ENCODE peak calls at places on chromosomes 2 and 18, in eight cellular contexts. One of them, this sample, is unnamed.

GRCh38 chr2:150410809-150411208 is 76.7 kb downstream of the RND3 start:
- DNase-seq in T-helper 9 cell: no peak
- DNase-seq in SJSA1: peak
- DNase-seq in HTR-8/SVneo: peak
- DNase-seq in NCI-H1417: no peak
- DNase-seq in NCI-H1092: no peak
- DNase-seq in astrocyte: peak
- DNase-seq in activated gamma-delta T cell treated with Interleukin-2 at 50 U/mL for 16 hours: no peak
- DNase-seq in this sample: no peak

GRCh38 chr2:109438773-109439191 is 175.0 kb downstream of the SEPTIN10 start:
- DNase-seq in T-helper 9 cell: no peak
- DNase-seq in SJSA1: no peak
- DNase-seq in HTR-8/SVneo: no peak
- DNase-seq in NCI-H1417: no peak
- DNase-seq in NCI-H1092: peak
- DNase-seq in astrocyte: peak
- DNase-seq in activated gamma-delta T cell treated with Interleukin-2 at 50 U/mL for 16 hours: no peak
- DNase-seq in this sample: no peak

GRCh38 chr18:45370190-45371010 is 244.9 kb upstream of the SLC14A2 start:
- DNase-seq in T-helper 9 cell: no peak
- DNase-seq in SJSA1: no peak
- DNase-seq in HTR-8/SVneo: no peak
- DNase-seq in NCI-H1417: no peak
- DNase-seq in NCI-H1092: no peak
- DNase-seq in astrocyte: peak
- DNase-seq in activated gamma-delta T cell treated with Interleukin-2 at 50 U/mL for 16 hours: no peak
- DNase-seq in this sample: no peak

GRCh38 chr18:35376393-35376741 is 770 bp downstream of the ZNF396 start:
- DNase-seq in T-helper 9 cell: no peak
- DNase-seq in SJSA1: no peak
- DNase-seq in HTR-8/SVneo: no peak
- DNase-seq in NCI-H1417: peak
- DNase-seq in NCI-H1092: no peak
- DNase-seq in astrocyte: no peak
- DNase-seq in activated gamma-delta T cell treated with Interleukin-2 at 50 U/mL for 16 hours: no peak
- DNase-seq in this sample: peak

GRCh38 chr2:118266086-118266485 is 177.8 kb downstream of the INSIG2 start:
- DNase-seq in T-helper 9 cell: no peak
- DNase-seq in SJSA1: no peak
- DNase-seq in HTR-8/SVneo: no peak
- DNase-seq in NCI-H1417: no peak
- DNase-seq in NCI-H1092: no peak
- DNase-seq in astrocyte: peak
- DNase-seq in activated gamma-delta T cell treated with Interleukin-2 at 50 U/mL for 16 hours: no peak
- DNase-seq in this sample: no peak

GRCh38 chr18:36850527-36851201 is 21.7 kb downstream of the KIAA1328 start:
- DNase-seq in T-helper 9 cell: no peak
- DNase-seq in SJSA1: no peak
- DNase-seq in HTR-8/SVneo: peak
- DNase-seq in NCI-H1417: no peak
- DNase-seq in NCI-H1092: no peak
- DNase-seq in astrocyte: peak
- DNase-seq in activated gamma-delta T cell treated with Interleukin-2 at 50 U/mL for 16 hours: no peak
- DNase-seq in this sample: no peak

GRCh38 chr2:148391324-148391723 is 253.2 kb upstream of the EPC2 start:
- DNase-seq in T-helper 9 cell: no peak
- DNase-seq in SJSA1: no peak
- DNase-seq in HTR-8/SVneo: peak
- DNase-seq in NCI-H1417: no peak
- DNase-seq in NCI-H1092: no peak
- DNase-seq in astrocyte: peak
- DNase-seq in activated gamma-delta T cell treated with Interleukin-2 at 50 U/mL for 16 hours: no peak
- DNase-seq in this sample: no peak

GRCh38 chr2:71609958-71610357 is 156.6 kb downstream of the DYSF start:
- DNase-seq in T-helper 9 cell: no peak
- DNase-seq in SJSA1: peak
- DNase-seq in HTR-8/SVneo: peak
- DNase-seq in NCI-H1417: no peak
- DNase-seq in NCI-H1092: no peak
- DNase-seq in astrocyte: peak
- DNase-seq in activated gamma-delta T cell treated with Interleukin-2 at 50 U/mL for 16 hours: no peak
- DNase-seq in this sample: no peak

GRCh38 chr2:75113217-75113616 is 86.1 kb downstream of the TACR1 start:
- DNase-seq in T-helper 9 cell: no peak
- DNase-seq in SJSA1: no peak
- DNase-seq in HTR-8/SVneo: no peak
- DNase-seq in NCI-H1417: no peak
- DNase-seq in NCI-H1092: no peak
- DNase-seq in astrocyte: no peak
- DNase-seq in activated gamma-delta T cell treated with Interleukin-2 at 50 U/mL for 16 hours: no peak
- DNase-seq in this sample: no peak

GRCh38 chr2:150424361-150424760 is 63.1 kb downstream of the RND3 start:
- DNase-seq in T-helper 9 cell: no peak
- DNase-seq in SJSA1: no peak
- DNase-seq in HTR-8/SVneo: no peak
- DNase-seq in NCI-H1417: no peak
- DNase-seq in NCI-H1092: no peak
- DNase-seq in astrocyte: no peak
- DNase-seq in activated gamma-delta T cell treated with Interleukin-2 at 50 U/mL for 16 hours: no peak
- DNase-seq in this sample: no peak

GRCh38 chr18:56316727-56317126 is 321.7 kb downstream of the TXNL1 start:
- DNase-seq in T-helper 9 cell: no peak
- DNase-seq in SJSA1: no peak
- DNase-seq in HTR-8/SVneo: no peak
- DNase-seq in NCI-H1417: no peak
- DNase-seq in NCI-H1092: no peak
- DNase-seq in astrocyte: no peak
- DNase-seq in activated gamma-delta T cell treated with Interleukin-2 at 50 U/mL for 16 hours: no peak
- DNase-seq in this sample: no peak

GRCh38 chr2:158998486-158999248 is 30.2 kb downstream of the TANC1 start:
- DNase-seq in T-helper 9 cell: no peak
- DNase-seq in SJSA1: no peak
- DNase-seq in HTR-8/SVneo: no peak
- DNase-seq in NCI-H1417: no peak
- DNase-seq in NCI-H1092: no peak
- DNase-seq in astrocyte: peak
- DNase-seq in activated gamma-delta T cell treated with Interleukin-2 at 50 U/mL for 16 hours: no peak
- DNase-seq in this sample: no peak

GRCh38 chr2:63432373-63432772 is 155.9 kb downstream of the WDPCP start:
- DNase-seq in T-helper 9 cell: no peak
- DNase-seq in SJSA1: no peak
- DNase-seq in HTR-8/SVneo: no peak
- DNase-seq in NCI-H1417: no peak
- DNase-seq in NCI-H1092: no peak
- DNase-seq in astrocyte: peak
- DNase-seq in activated gamma-delta T cell treated with Interleukin-2 at 50 U/mL for 16 hours: no peak
- DNase-seq in this sample: no peak

GRCh38 chr2:204529795-204530463 is 15.3 kb upstream of the PARD3B start:
- DNase-seq in T-helper 9 cell: no peak
- DNase-seq in SJSA1: no peak
- DNase-seq in HTR-8/SVneo: no peak
- DNase-seq in NCI-H1417: no peak
- DNase-seq in NCI-H1092: no peak
- DNase-seq in astrocyte: no peak
- DNase-seq in activated gamma-delta T cell treated with Interleukin-2 at 50 U/mL for 16 hours: no peak
- DNase-seq in this sample: no peak

GRCh38 chr2:17303054-17303453 is 215.2 kb downstream of the RAD51AP2 start:
- DNase-seq in T-helper 9 cell: no peak
- DNase-seq in SJSA1: no peak
- DNase-seq in HTR-8/SVneo: no peak
- DNase-seq in NCI-H1417: no peak
- DNase-seq in NCI-H1092: no peak
- DNase-seq in astrocyte: peak
- DNase-seq in activated gamma-delta T cell treated with Interleukin-2 at 50 U/mL for 16 hours: no peak
- DNase-seq in this sample: no peak

GRCh38 chr2:96359310-96359709 is 23.7 kb downstream of the NCAPH start:
- DNase-seq in T-helper 9 cell: peak
- DNase-seq in SJSA1: no peak
- DNase-seq in HTR-8/SVneo: no peak
- DNase-seq in NCI-H1417: peak
- DNase-seq in NCI-H1092: no peak
- DNase-seq in astrocyte: no peak
- DNase-seq in activated gamma-delta T cell treated with Interleukin-2 at 50 U/mL for 16 hours: peak
- DNase-seq in this sample: peak

GRCh38 chr2:36371963-36372391 is 16.4 kb downstream of the CRIM1 start:
- DNase-seq in T-helper 9 cell: no peak
- DNase-seq in SJSA1: peak
- DNase-seq in HTR-8/SVneo: no peak
- DNase-seq in NCI-H1417: no peak
- DNase-seq in NCI-H1092: no peak
- DNase-seq in astrocyte: peak
- DNase-seq in activated gamma-delta T cell treated with Interleukin-2 at 50 U/mL for 16 hours: no peak
- DNase-seq in this sample: no peak

GRCh38 chr2:161415041-161415440 is 1.1 kb upstream of the TBR1 start:
- DNase-seq in T-helper 9 cell: peak
- DNase-seq in SJSA1: no peak
- DNase-seq in HTR-8/SVneo: no peak
- DNase-seq in NCI-H1417: peak
- DNase-seq in NCI-H1092: peak
- DNase-seq in astrocyte: no peak
- DNase-seq in activated gamma-delta T cell treated with Interleukin-2 at 50 U/mL for 16 hours: no peak
- DNase-seq in this sample: no peak

GRCh38 chr2:218223046-218223445 is 6.1 kb downstream of the ARPC2 start:
- DNase-seq in T-helper 9 cell: no peak
- DNase-seq in SJSA1: no peak
- DNase-seq in HTR-8/SVneo: no peak
- DNase-seq in NCI-H1417: no peak
- DNase-seq in NCI-H1092: no peak
- DNase-seq in astrocyte: no peak
- DNase-seq in activated gamma-delta T cell treated with Interleukin-2 at 50 U/mL for 16 hours: no peak
- DNase-seq in this sample: no peak

GRCh38 chr2:98438190-98439133 is 6.2 kb upstream of the INPP4A start:
- DNase-seq in T-helper 9 cell: no peak
- DNase-seq in SJSA1: no peak
- DNase-seq in HTR-8/SVneo: no peak
- DNase-seq in NCI-H1417: no peak
- DNase-seq in NCI-H1092: no peak
- DNase-seq in astrocyte: no peak
- DNase-seq in activated gamma-delta T cell treated with Interleukin-2 at 50 U/mL for 16 hours: no peak
- DNase-seq in this sample: no peak

GRCh38 chr2:8797682-8798081 is 39.7 kb downstream of the KIDINS220 start:
- DNase-seq in T-helper 9 cell: no peak
- DNase-seq in SJSA1: no peak
- DNase-seq in HTR-8/SVneo: no peak
- DNase-seq in NCI-H1417: no peak
- DNase-seq in NCI-H1092: no peak
- DNase-seq in astrocyte: no peak
- DNase-seq in activated gamma-delta T cell treated with Interleukin-2 at 50 U/mL for 16 hours: no peak
- DNase-seq in this sample: no peak

This sample was measured in activated T-helper 1 cell treated with Interleukin-2 at 50 U/mL for 16 hours.